ENCODE peak calls at places on chromosome 22, in seven cellular contexts. P, W, Z, B, H, C and F are unnamed samples. For H3K4me1, the result is how much of the 10 kb centered on the place peaks cover.

GRCh38 chr22:24200616-24201212 is 19.4 kb downstream of the SUSD2 start:
- DNase-seq in P (no peak), W (no peak), Z (peak), B (no peak), H (no peak), C (no peak), F (no peak)

GRCh38 chr22:50542416-50542927 is 3.2 kb upstream of the KLHDC7B start:
- DNase-seq in P (no peak), W (no peak), Z (peak), B (no peak), H (no peak), C (no peak), F (no peak)

GRCh38 chr22:45484742-45485141 is 17.9 kb upstream of the FBLN1 start:
- DNase-seq in P (no peak), W (no peak), Z (no peak), B (no peak), H (no peak), C (no peak), F (no peak)

GRCh38 chr22:17781319-17782031 is 7.2 kb upstream of the BID start:
- DNase-seq in P (no peak), W (no peak), Z (peak), B (no peak), H (no peak), C (no peak), F (no peak)

GRCh38 chr22:16970446-16970845 is 37.6 kb downstream of the GAB4 start:
- DNase-seq in P (no peak), W (no peak), Z (no peak), B (no peak), H (no peak), C (no peak), F (no peak)

GRCh38 chr22:49972163-49973017 is 11.8 kb downstream of the PIM3 start:
- DNase-seq in P (peak), W (no peak), Z (no peak), B (peak), H (no peak), C (no peak), F (peak)

GRCh38 chr22:26023104-26023775 is 146.0 kb upstream of the SEZ6L start:
- DNase-seq in P (peak), W (no peak), Z (no peak), B (no peak), H (no peak), C (no peak), F (no peak)

GRCh38 chr22:17960695-17961442 is 63.5 kb downstream of the MICAL3 start:
- DNase-seq in P (peak), W (no peak), Z (no peak), B (no peak), H (no peak), C (no peak), F (no peak)

GRCh38 chr22:49660794-49661781 is 166.6 kb downstream of the BRD1 start:
- DNase-seq in P (peak), W (no peak), Z (no peak), B (no peak), H (no peak), C (no peak), F (no peak)

GRCh38 chr22:17818649-17819048 is 44.4 kb upstream of the BID start:
- DNase-seq in P (no peak), W (no peak), Z (no peak), B (no peak), H (no peak), C (no peak), F (no peak)

GRCh38 chr22:34301569-34301968 is 381.3 kb upstream of the LARGE1 start:
- DNase-seq in P (no peak), W (no peak), Z (no peak), B (no peak), H (no peak), C (no peak), F (no peak)

GRCh38 chr22:44408227-44409192 is 89.5 kb downstream of the RTL6 start:
- DNase-seq in P (peak), W (no peak), Z (no peak), B (no peak), H (no peak), C (no peak), F (no peak)

GRCh38 chr22:37609240-37610152 is 862 bp downstream of the GGA1 start:
- DNase-seq in P (no peak), W (no peak), Z (peak), B (no peak), H (no peak), C (no peak), F (no peak)

GRCh38 chr22:18119409-18120110 is 9.0 kb downstream of the TUBA8 start:
- DNase-seq in P (peak), W (no peak), Z (no peak), B (peak), H (no peak), C (no peak), F (no peak)

GRCh38 chr22:17777005-17777716 is 2.9 kb upstream of the BID start:
- DNase-seq in P (no peak), W (no peak), Z (no peak), B (no peak), H (no peak), C (no peak), F (no peak)

GRCh38 chr22:29048822-29049654 is 12.6 kb downstream of the C22orf31 start:
- DNase-seq in P (no peak), W (no peak), Z (no peak), B (no peak), H (no peak), C (no peak), F (no peak)

GRCh38 chr22:29040385-29041275 is 21.0 kb downstream of the C22orf31 start:
- DNase-seq in P (peak), W (no peak), Z (peak), B (no peak), H (no peak), C (peak), F (no peak)

GRCh38 chr22:29043906-29044575 is 17.6 kb downstream of the C22orf31 start:
- DNase-seq in P (no peak), W (no peak), Z (peak), B (no peak), H (no peak), C (no peak), F (no peak)

GRCh38 chr22:29041408-29041807 is 20.2 kb downstream of the C22orf31 start:
- DNase-seq in P (no peak), W (no peak), Z (peak), B (no peak), H (no peak), C (no peak), F (no peak)

DNA sequence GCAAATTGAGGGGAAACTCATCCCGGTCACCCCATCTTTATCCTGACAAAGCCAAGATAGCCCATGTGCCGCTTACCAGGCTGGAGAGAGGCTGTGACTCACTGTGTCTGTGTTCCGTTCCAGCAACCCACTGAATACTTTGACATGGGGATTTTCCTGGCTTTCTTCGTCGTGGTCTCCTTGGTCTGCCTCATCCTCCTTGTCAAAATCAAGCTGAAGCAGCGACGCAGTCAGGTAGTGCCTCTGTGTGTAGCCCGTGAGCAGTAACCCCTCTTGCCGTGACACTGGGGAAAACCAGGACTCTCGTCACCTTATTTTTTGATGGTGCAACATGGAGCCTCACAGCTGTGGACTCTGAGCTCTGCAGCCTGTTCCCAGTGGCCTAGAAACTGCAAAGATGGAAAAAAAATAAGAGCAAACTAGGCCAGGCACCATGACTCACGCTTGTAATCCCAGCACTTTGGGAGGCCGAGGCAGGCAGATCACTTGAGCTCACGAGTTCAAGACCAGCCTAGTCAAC is 16.9 kb downstream of the C22orf31 start:
- DNase-seq in P (no peak), W (no peak), Z (peak), B (no peak), H (no peak), C (no peak), F (no peak)
- H3K27ac ChIP-seq in P (no peak), W (peak), Z (peak), B (peak), H (peak), C (no peak), F (peak)

DNA sequence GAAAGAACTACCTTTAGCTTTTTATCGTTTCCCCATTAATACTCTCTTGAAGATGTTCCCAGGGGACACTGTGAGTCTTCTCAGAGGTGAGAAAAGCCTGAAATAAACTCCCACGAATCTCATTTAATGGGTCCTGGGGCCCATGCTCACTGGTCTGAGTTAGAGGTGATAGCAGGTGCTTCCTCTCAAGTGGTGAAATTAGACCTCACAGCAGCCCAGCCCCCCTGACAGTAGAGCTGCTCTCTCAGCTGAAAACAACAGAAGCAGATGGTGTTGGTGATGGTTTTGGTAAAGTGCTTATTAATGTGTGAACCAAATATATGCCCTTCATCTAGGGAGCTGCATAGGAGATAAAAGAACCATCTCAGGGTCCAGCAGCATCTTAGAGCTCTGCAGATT is 76.8 kb upstream of the VPREB1 start:
- DNase-seq in P (no peak), W (no peak), Z (no peak), B (no peak), H (no peak), C (no peak), F (no peak)
- H3K4me1 ChIP-seq in P (under half), W (under half), Z (under half), B (under half), H (under half), C (under half), F (under half)

DNA sequence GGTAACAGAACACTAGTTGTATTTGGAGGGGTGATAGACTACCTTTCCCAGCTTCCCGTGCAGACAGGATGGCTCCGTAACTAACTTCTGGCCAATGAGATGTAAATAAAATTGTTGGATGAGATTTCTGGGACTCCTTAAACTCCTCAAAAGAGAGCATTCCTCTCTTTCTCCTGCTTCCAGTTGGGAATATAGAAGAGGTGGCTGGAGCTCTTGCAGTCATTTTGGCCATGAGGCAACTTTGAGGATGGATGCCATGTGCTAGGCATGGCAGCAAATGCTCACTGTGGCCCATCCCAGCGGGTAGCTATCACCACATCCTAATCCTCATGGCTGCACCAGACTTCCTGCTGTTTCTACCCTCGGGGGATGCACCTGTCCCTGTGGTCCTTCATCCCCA is 7.4 kb downstream of the MB start:
- DNase-seq in P (no peak), W (no peak), Z (no peak), B (no peak), H (no peak), C (no peak), F (no peak)
- H3K4me3 ChIP-seq in P (no peak), W (no peak), Z (no peak), B (no peak), H (no peak), C (no peak), F (no peak)

GRCh38 chr22:42297778-42298177 is 27.3 kb upstream of the TCF20 start:
- DNase-seq in P (no peak), W (no peak), Z (no peak), B (no peak), H (no peak), C (no peak), F (no peak)
- H3K27ac ChIP-seq in P (no peak), W (no peak), Z (no peak), B (no peak), H (no peak), C (no peak), F (no peak)

GRCh38 chr22:31211862-31212730 is at the start of gene LIMK2:
- DNase-seq in P (peak), W (peak), Z (peak), B (peak), H (peak), C (peak), F (peak)

GRCh38 chr22:31217890-31218287 is 5.8 kb downstream of the LIMK2 start:
- DNase-seq in P (no peak), W (no peak), Z (peak), B (no peak), H (no peak), C (no peak), F (no peak)

GRCh38 chr22:31211504-31211861 is 615 bp upstream of the LIMK2 start:
- DNase-seq in P (no peak), W (no peak), Z (no peak), B (no peak), H (no peak), C (no peak), F (no peak)

GRCh38 chr22:31212783-31213626 is 907 bp downstream of the LIMK2 start:
- DNase-seq in P (peak), W (no peak), Z (peak), B (no peak), H (no peak), C (no peak), F (no peak)

GRCh38 chr22:31215018-31215535 is 3.0 kb downstream of the LIMK2 start:
- DNase-seq in P (no peak), W (no peak), Z (no peak), B (no peak), H (no peak), C (no peak), F (no peak)
- H3K4me1 ChIP-seq in P (under half), W (under half), Z (under half), B (under half), H (half or more), C (under half), F (under half)